ENCODE peak calls at places on chromosomes 12 and 14, in nine cellular contexts. C, D, Y, P, T, W, K, Z and H are unnamed samples.

GRCh38 chr14:80095623-80096022 is 115.7 kb downstream of the DIO2 start:
- DNase-seq in T (no peak), Y (peak; percentile 87), W (no peak), K (no peak), C (no peak), P (no peak), Z (no peak), D (no peak), H (no peak)

GRCh38 chr12:47802312-47802711 is 17.4 kb downstream of the HDAC7 start:
- DNase-seq in Y (no peak), C (no peak), P (no peak), D (no peak), W (no peak), T (no peak), K (no peak), Z (no peak), H (no peak)

GRCh38 chr14:89249296-89249565 is 167.8 kb downstream of the FOXN3 start:
- DNase-seq in D (peak; percentile 39), Y (no peak), W (no peak), K (peak; percentile 22), Z (no peak), C (no peak), P (no peak), T (no peak), H (no peak)

GRCh38 chr14:102777711-102778615 is 714 bp downstream of the TRAF3 start:
- DNase-seq in K (no peak), D (peak; percentile 27), T (peak; percentile 36), P (peak; percentile 32), C (peak; percentile 43), Z (peak; percentile 65), Y (peak; percentile 71), W (peak; percentile 38), H (peak; percentile 22)

GRCh38 chr14:24806061-24806678 is 172.2 kb upstream of the GZMB start:
- DNase-seq in C (no peak), P (no peak), W (no peak), D (peak; percentile 81), Z (peak; percentile 81), T (peak; percentile 91), K (peak; percentile 67), Y (peak; percentile 77), H (peak; percentile 73)

GRCh38 chr12:111664961-111665865 is 20.5 kb downstream of the BRAP start:
- DNase-seq in K (no peak), C (no peak), T (no peak), D (no peak), Y (no peak), W (no peak), P (no peak), Z (no peak), H (no peak)

GRCh38 chr14:59849371-59850130 is 21.0 kb downstream of the RTN1 start:
- DNase-seq in T (no peak), W (no peak), Z (no peak), K (no peak), D (no peak), P (no peak), C (no peak), Y (no peak), H (no peak)

GRCh38 chr12:74539261-74539660 is 1.6 kb downstream of the ATXN7L3B start:
- DNase-seq in D (no peak), Y (peak; percentile 21), C (no peak), T (no peak), Z (no peak), K (no peak), W (no peak), P (no peak), H (no peak)

DNA sequence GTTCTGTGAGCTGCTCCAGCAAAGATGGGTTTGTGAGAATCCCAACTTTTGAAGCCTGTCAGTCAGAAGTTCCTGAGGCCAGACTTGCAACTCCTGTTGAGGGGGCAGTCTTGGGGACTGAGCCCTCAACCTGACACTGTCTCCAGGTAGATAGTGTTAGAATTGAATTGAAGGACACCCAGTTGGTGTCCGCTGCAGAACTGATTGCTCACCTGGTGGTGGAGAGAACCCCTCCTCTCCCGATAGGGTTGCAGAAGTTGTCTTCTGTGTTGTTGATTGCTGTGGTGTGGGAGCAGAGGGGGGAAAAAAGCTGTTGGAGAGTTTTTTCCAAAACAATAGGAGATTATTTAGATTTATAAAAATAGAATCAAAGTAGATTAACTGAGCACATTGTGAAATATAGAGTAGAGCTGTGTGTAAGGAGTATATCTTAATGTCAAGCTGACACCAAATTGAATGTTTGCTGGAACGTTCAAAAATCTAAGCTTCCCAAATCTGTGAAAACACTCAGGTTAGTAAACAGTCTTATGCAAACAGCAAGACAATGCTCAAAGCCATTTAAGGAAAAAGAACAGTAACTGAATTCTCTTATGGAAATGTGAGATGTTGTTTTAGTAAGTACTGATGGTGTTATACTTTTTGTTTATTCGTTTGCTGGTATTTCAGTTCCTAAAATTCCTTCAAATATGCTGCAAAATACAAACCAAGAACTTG is 18.6 kb downstream of the HIF1A start:
- DNase-seq in D (no peak), P (no peak), W (no peak), T (no peak), K (no peak), Y (no peak), Z (no peak), C (no peak), H (no peak)
- H3K4me1 ChIP-seq in D (peaks cover 6% of the 10 kb centered on the region), P (peaks cover 32% of the 10 kb centered on the region), W (peaks cover 60% of the 10 kb centered on the region), T (peaks cover 55% of the 10 kb centered on the region), K (peaks cover 4% of the 10 kb centered on the region), Y (peaks cover 90% of the 10 kb centered on the region), Z (no peaks in the 10 kb centered on the region), C (peaks cover 72% of the 10 kb centered on the region), H (peaks cover 28% of the 10 kb centered on the region)

GRCh38 chr12:54046809-54047159 is 6.9 kb upstream of the HOXC4 start:
- DNase-seq in Z (no peak), C (no peak), T (no peak), K (no peak), W (no peak), Y (no peak), P (no peak), D (no peak), H (no peak)

GRCh38 chr12:54045868-54046529 is 7.6 kb upstream of the HOXC4 start:
- DNase-seq in P (no peak), Y (no peak), D (no peak), Z (no peak), T (no peak), C (no peak), W (no peak), K (no peak), H (no peak)

GRCh38 chr12:54047964-54048303 is 5.7 kb upstream of the HOXC4 start:
- DNase-seq in Y (no peak), D (no peak), C (no peak), K (no peak), T (no peak), Z (no peak), P (no peak), W (no peak), H (no peak)

GRCh38 chr12:54048694-54049093 is 4.9 kb upstream of the HOXC4 start:
- DNase-seq in K (no peak), D (no peak), C (no peak), W (no peak), P (no peak), Z (no peak), Y (no peak), T (no peak), H (no peak)

DNA sequence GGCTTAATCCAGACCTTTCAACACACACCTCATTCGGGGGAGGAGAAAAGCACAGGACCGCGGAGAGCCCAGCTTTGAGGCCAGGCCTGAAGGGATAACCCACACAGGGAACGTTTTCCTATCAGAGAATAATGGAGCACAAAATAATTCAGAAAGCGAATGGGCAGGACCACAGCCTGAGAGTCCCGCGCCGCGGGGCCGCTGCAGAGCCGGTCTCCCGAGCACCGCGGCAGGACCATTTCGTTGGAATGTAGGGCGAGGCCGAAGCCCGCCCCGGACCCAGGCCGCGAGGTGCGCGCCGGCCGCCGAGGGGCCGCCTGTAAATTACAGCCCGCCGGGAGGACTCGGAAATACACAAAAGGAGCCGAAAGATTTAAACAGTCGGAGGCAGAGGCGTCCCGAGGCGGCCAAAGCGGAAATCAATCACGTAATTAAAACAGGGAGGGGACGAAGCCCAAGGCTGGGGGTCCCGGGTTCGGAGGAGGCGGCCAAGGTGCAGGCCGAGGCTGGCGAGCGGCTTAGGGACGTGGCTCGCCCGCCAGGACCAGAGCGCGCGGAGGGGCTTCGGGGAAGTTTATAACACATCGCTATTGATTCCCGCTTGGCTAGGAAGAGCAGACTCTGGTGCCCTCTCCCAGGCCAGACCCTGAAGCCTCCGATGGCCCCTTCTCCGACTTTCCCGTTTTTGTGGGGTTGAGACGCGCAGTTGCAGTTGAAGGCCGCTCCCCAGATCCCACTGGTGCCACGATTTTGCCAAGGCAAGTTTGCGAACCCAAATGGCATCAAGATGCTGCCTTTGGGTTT is 6.3 kb upstream of the HOXC4 start:
- DNase-seq in D (peak; percentile 67), Z (no peak), Y (no peak), C (no peak), W (no peak), P (no peak), T (no peak), K (no peak), H (no peak)
- H3K27me3 ChIP-seq in D (peaks cover 99% of the 10 kb centered on the region), Z (no peaks in the 10 kb centered on the region), Y (no peaks in the 10 kb centered on the region), C (peaks cover 86% of the 10 kb centered on the region), W (peaks cover 57% of the 10 kb centered on the region), P (peaks cover 16% of the 10 kb centered on the region), T (peaks cover 30% of the 10 kb centered on the region), K (no peaks in the 10 kb centered on the region), H (no peaks in the 10 kb centered on the region)

DNA sequence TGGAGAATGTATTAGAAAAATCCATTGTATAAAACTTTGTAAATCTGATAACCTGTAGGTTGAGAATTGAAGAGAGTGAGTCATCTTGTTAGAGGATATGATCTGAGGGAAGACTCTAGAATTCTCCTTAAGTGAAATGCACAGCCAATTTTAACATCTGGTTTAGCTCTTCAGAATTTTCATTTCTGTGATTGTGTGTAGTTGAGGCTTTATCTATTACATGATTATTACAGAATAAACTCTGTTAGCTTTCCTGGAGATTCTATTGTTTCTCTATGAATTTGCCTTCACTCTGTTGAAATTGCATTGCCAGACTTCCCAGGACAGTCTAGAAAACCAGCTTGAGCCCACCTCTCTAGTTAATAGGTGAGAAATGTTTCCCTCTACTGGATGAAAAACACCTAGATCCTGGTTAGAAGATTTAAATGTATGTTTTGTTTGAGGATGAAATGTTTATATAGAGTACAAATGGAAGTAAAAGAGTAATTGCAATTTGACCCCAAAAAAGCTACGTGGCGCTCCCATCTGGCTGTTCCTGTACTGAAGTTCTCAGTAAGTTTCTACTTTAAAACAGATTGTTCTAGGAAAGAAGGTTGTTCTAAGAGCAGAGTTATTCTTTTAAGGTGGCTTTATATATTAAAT is 2.9 kb downstream of the NUDT4 start:
- DNase-seq in Y (peak; percentile 63), Z (no peak), K (no peak), D (no peak), W (no peak), T (no peak), C (no peak), P (no peak), H (no peak)
- H3K4me1 ChIP-seq in Y (peaks cover 37% of the 10 kb centered on the region), Z (peaks cover 4% of the 10 kb centered on the region), K (peaks cover 29% of the 10 kb centered on the region), D (peaks cover 2% of the 10 kb centered on the region), W (peaks cover 33% of the 10 kb centered on the region), T (peaks cover 63% of the 10 kb centered on the region), C (peaks cover 45% of the 10 kb centered on the region), P (peaks cover 22% of the 10 kb centered on the region), H (peaks cover 29% of the 10 kb centered on the region)

GRCh38 chr12:79223210-79223609 is 358.6 kb downstream of the SYT1 start:
- DNase-seq in K (no peak), Y (no peak), C (no peak), W (no peak), Z (no peak), T (no peak), D (no peak), P (no peak), H (no peak)

DNA sequence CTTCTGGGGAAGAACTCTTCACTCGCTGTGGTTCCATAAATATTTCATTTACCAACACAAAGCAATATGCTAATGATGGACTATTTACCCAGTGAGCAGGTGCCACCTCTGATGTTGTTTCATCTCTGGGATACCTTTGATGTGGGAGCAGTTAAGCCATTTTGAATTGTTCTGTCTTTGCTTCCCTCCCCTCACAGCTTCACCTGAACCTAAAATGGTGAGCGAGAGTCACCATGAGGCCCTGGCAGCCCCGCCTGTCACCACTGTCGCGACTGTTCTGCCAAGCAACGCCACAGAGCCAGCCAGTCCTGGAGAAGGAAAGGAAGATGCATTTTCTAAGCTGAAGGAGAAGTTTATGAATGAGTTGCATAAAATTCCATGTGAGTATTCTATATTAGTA is 352.7 kb downstream of the SYT1 start:
- DNase-seq in W (no peak), Z (no peak), D (no peak), C (no peak), Y (no peak), K (no peak), P (no peak), T (no peak), H (no peak)
- H3K27me3 ChIP-seq in W (no peaks in the 10 kb centered on the region), Z (no peaks in the 10 kb centered on the region), D (no peaks in the 10 kb centered on the region), C (no peaks in the 10 kb centered on the region), Y (no peaks in the 10 kb centered on the region), K (no peaks in the 10 kb centered on the region), P (no peaks in the 10 kb centered on the region), T (no peaks in the 10 kb centered on the region), H (no peaks in the 10 kb centered on the region)